ENCODE peak calls at places on chromosome 9, in five cellular contexts. L is Panc1, I is pancreas, N is gastrocnemius medialis, B is heart left ventricle. S is an unnamed sample. For H3K4me1, the result is how much of the 10 kb centered on the place peaks cover.

GRCh38 chr9:115691686-115692085 is 461.9 kb upstream of the PAPPA start:
- DNase-seq in B (no peak), I (no peak), N (no peak), L (no peak), S (no peak)

GRCh38 chr9:104269996-104270963 is 176.2 kb downstream of the SMC2 start:
- DNase-seq in L (no peak), B (no peak), N (no peak), I (no peak), S (no peak)

GRCh38 chr9:37602817-37603216 is 10.4 kb upstream of the TOMM5 start:
- DNase-seq in N (peak), L (no peak), B (no peak), I (peak), S (no peak)

GRCh38 chr9:122383992-122384461 is 13.2 kb downstream of the PTGS1 start:
- DNase-seq in I (no peak), N (no peak), L (no peak), B (no peak), S (no peak)

GRCh38 chr9:110105107-110105506 is 102.9 kb downstream of the C9orf152 start:
- DNase-seq in N (no peak), B (no peak), I (no peak), L (no peak), S (no peak)

GRCh38 chr9:127568971-127569818 is 42.9 kb upstream of the STXBP1 start:
- DNase-seq in I (peak), L (no peak), N (peak), B (peak), S (peak)

GRCh38 chr9:22088372-22089063 is 79.4 kb upstream of the CDKN2B start:
- DNase-seq in L (no peak), B (no peak), N (no peak), I (no peak), S (no peak)

GRCh38 chr9:19231126-19232035 is 888 bp downstream of the DENND4C start:
- DNase-seq in B (no peak), I (no peak), N (peak), L (no peak), S (no peak)

GRCh38 chr9:136576269-136576626 is 30.4 kb upstream of the NOTCH1 start:
- DNase-seq in B (peak), I (peak), L (no peak), N (no peak), S (no peak)

GRCh38 chr9:107932036-107932435 is 442.5 kb upstream of the KLF4 start:
- DNase-seq in L (no peak), I (no peak), B (no peak), N (no peak), S (no peak)

GRCh38 chr9:136726631-136727191 is 14.3 kb downstream of the DIPK1B start:
- DNase-seq in N (no peak), I (peak), B (no peak), L (peak), S (no peak)

GRCh38 chr9:110978516-110978915 is 59.8 kb downstream of the LPAR1 start:
- DNase-seq in I (no peak), N (no peak), B (no peak), L (no peak), S (no peak)

GRCh38 chr9:123049589-123050222 is 16.2 kb downstream of the GPR21 start:
- DNase-seq in L (no peak), B (no peak), I (no peak), N (no peak), S (peak)

GRCh38 chr9:1007312-1007711 is 30.9 kb downstream of the DMRT3 start:
- DNase-seq in L (no peak), I (no peak), N (no peak), B (no peak), S (no peak)

DNA sequence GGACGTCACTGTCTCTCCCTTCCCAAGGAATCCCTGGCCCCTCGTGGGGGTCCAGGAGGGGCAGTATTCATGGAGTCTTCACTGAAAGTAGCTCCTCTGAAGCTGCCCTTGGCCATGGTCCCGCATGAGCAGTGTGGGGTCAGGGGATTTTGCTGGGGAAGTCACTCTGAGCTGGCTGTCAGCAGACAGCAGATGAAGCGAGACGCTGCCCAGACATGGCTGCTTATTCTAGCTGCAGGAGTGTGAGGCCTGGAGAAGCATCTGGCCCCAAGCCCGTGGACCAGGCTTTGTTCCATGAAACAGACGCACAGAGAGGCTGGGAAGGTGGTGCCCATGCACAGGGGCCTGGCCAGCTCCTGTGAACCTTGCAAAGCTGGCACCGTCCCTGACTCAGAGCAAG is 21.5 kb upstream of the ASS1 start:
- DNase-seq in B (no peak), N (no peak), I (no peak), L (no peak), S (no peak)
- H3K27ac ChIP-seq in B (no peak), N (no peak), I (no peak), L (no peak), S (no peak)

GRCh38 chr9:92974161-92974661 is 26.9 kb downstream of the FGD3 start:
- DNase-seq in L (no peak), B (no peak), I (no peak), N (no peak), S (no peak)

GRCh38 chr9:92976436-92976835 is 29.1 kb downstream of the FGD3 start:
- DNase-seq in L (no peak), B (no peak), N (no peak), I (no peak), S (no peak)

GRCh38 chr9:92974696-92975451 is 27.6 kb downstream of the FGD3 start:
- DNase-seq in B (no peak), I (no peak), N (no peak), L (no peak), S (no peak)

GRCh38 chr9:92973700-92974099 is 26.4 kb downstream of the FGD3 start:
- DNase-seq in N (no peak), L (no peak), B (no peak), I (no peak), S (no peak)

DNA sequence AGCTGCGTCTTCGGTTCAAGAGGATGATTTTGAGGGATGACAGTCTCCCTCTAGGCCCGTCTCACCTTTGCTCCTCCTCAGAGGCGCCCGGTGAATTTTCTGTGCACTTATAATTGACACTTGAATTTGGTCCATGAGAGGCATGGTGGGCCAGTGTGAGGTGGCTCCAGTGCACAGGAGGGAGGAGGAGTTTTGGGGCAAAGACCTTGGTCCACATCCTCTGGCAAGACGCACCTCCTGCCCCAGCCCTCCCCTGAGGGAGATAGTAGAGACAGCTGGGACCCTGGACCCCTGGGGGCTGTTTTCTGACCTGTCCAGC is 28.1 kb downstream of the FGD3 start:
- DNase-seq in N (no peak), B (no peak), I (no peak), L (no peak), S (no peak)
- H3K4me1 ChIP-seq in N (under half), B (under half), I (under half), L (under half), S (under half)

DNA sequence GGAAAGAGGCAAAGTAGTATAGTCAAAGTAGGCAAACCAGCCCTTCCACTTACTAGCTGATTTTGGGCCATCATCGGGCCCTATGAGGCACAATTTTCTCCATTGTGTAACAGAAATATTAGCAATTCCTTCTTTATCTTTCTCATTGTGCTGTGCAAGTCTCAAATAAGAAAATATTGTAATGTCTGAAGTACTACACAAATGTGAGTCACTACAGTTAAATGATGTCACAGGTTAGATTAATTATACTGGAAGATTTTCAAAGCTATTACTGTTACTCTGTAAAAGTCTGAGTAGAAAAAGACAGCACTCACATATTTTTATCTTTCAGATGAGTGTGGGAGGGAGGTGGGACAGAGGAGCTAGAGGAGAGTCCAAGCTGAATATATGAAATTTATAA is 12.4 kb upstream of the TMC1 start:
- DNase-seq in B (no peak), N (no peak), I (no peak), L (no peak), S (no peak)
- H3K27ac ChIP-seq in B (no peak), N (no peak), I (peak), L (peak), S (peak)

DNA sequence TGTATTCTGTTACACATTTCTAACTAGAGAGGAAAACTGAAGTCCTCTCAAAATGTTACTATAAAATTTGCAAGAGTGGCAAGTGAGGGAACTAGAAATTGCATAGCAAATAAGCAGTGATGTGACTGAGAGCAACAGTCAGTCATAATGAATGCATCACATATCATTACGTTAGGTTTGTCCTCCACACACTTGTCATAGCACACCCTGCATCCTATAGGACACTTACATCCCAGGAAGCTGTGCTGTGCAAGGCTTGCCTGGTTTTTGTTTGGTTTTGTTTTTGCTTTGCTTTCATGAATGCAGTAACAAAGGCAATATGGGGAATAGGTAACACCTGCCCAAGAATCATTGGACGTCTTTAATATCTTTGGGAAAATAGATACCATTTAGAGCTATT is 10.8 kb downstream of the NFIB start:
- DNase-seq in L (no peak), B (no peak), N (no peak), I (no peak), S (no peak)
- H3K4me1 ChIP-seq in L (under half), B (half or more), N (half or more), I (under half), S (under half)

GRCh38 chr9:105328872-105329728 is 84.6 kb downstream of the SLC44A1 start:
- DNase-seq in N (no peak), L (no peak), I (no peak), B (no peak), S (no peak)
- H3K27ac ChIP-seq in N (no peak), L (no peak), I (no peak), B (no peak), S (no peak)

GRCh38 chr9:33162721-33163311 is 4.3 kb downstream of the B4GALT1 start:
- DNase-seq in I (no peak), N (peak), B (no peak), L (no peak), S (peak)

GRCh38 chr9:33164138-33164809 is 2.9 kb downstream of the B4GALT1 start:
- DNase-seq in I (no peak), B (no peak), N (no peak), L (no peak), S (no peak)

GRCh38 chr9:33161589-33162132 is 5.5 kb downstream of the B4GALT1 start:
- DNase-seq in L (no peak), N (no peak), B (no peak), I (no peak), S (no peak)

GRCh38 chr9:33165263-33166151 is 1.6 kb downstream of the B4GALT1 start:
- DNase-seq in N (peak), L (no peak), I (no peak), B (no peak), S (peak)

GRCh38 chr9:33163433-33164137 is 3.6 kb downstream of the B4GALT1 start:
- DNase-seq in L (no peak), B (no peak), N (no peak), I (no peak), S (no peak)
- H3K4me1 ChIP-seq in L (half or more), B (half or more), N (half or more), I (under half), S (under half)

DNA sequence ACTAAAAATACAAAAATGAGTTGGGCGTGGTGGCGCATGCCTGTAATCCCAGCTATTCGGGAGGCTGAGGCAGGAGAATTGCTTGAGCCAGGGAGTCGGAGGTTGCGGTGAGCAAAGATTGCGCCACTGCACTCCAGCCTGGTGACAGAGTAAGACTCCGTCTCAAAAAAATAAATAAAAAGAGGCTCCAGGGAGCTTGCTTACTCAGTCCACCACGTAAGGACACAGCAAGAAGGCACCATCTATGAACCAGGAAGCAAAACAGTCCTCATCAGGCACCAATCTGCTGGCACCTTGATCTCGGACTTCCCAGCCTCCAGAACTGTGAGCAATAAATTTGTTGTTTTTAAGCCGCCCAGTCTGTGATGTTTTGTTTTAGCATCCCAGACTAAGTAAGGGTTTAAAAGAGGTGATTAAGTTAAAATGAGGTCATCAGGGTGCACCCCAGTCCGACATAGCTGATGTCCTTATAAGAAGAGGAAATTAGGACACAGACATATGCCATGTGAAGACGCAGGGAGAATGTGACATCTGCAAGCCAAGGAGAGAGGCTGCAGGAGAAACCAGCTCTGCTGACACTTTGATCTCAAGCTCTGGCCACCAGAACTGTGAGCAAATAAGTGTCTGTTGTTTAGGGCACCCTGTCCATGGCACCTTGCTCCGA is 45.9 kb downstream of the C9orf50 start:
- DNase-seq in L (no peak), B (no peak), I (no peak), N (no peak), S (no peak)
- H3K27ac ChIP-seq in L (no peak), B (no peak), I (no peak), N (no peak), S (no peak)

GRCh38 chr9:92176800-92177185 is 61.6 kb upstream of the SPTLC1 start:
- DNase-seq in N (no peak), B (no peak), L (no peak), I (no peak), S (no peak)
- H3K4me1 ChIP-seq in N (under half), B (under half), L (under half), I (under half), S (under half)

S was measured in uterus.